ENCODE peak calls at places on chromosomes 2 and 18, in seven cellular contexts. S, A, D, K, L, J and I are unnamed samples.

GRCh38 chr2:237500681-237501424 is 13.8 kb downstream of the MLPH start:
- DNase-seq in S (no peak), A (no peak), D (peak), K (peak), L (no peak), J (peak), I (no peak)

GRCh38 chr2:16828828-16829160 is 163.2 kb upstream of the CYRIA start:
- DNase-seq in S (no peak), A (no peak), D (no peak), K (no peak), L (no peak), J (no peak), I (no peak)

GRCh38 chr2:229715895-229716507 is 1.6 kb upstream of the DNER start:
- DNase-seq in S (peak), A (peak), D (peak), K (peak), L (no peak), J (peak), I (no peak)

GRCh38 chr18:55768255-55768654 is 180.3 kb upstream of the TCF4 start:
- DNase-seq in S (no peak), A (no peak), D (peak), K (no peak), L (no peak), J (peak), I (no peak)

GRCh38 chr2:117360586-117360985 is 453.9 kb upstream of the DDX18 start:
- DNase-seq in S (no peak), A (no peak), D (no peak), K (no peak), L (no peak), J (no peak), I (no peak)

GRCh38 chr2:172046080-172046678 is 39.1 kb upstream of the DLX1 start:
- DNase-seq in S (no peak), A (no peak), D (no peak), K (peak), L (no peak), J (no peak), I (no peak)

GRCh38 chr2:213161759-213162514 is 10.5 kb upstream of the IKZF2 start:
- DNase-seq in S (no peak), A (no peak), D (peak), K (peak), L (no peak), J (peak), I (peak)

GRCh38 chr2:39335930-39336329 is 92.2 kb upstream of the CDKL4 start:
- DNase-seq in S (no peak), A (no peak), D (no peak), K (no peak), L (no peak), J (no peak), I (no peak)

GRCh38 chr2:70029814-70030409 is 57.4 kb upstream of the PCBP1 start:
- DNase-seq in S (no peak), A (peak), D (peak), K (peak), L (peak), J (peak), I (peak)

GRCh38 chr18:62128157-62128556 is 58.7 kb downstream of the PIGN start:
- DNase-seq in S (no peak), A (no peak), D (peak), K (peak), L (no peak), J (peak), I (no peak)

GRCh38 chr2:76307495-76307894 is 596.8 kb upstream of the GCFC2 start:
- DNase-seq in S (no peak), A (no peak), D (no peak), K (no peak), L (no peak), J (no peak), I (no peak)

GRCh38 chr2:1305357-1305756 is 107.9 kb upstream of the TPO start:
- DNase-seq in S (no peak), A (no peak), D (no peak), K (no peak), L (no peak), J (no peak), I (no peak)

GRCh38 chr2:77397763-77398162 is 124.4 kb downstream of the LRRTM4 start:
- DNase-seq in S (no peak), A (no peak), D (no peak), K (no peak), L (no peak), J (no peak), I (no peak)

GRCh38 chr2:47174731-47175361 is 19.7 kb upstream of the STPG4 start:
- DNase-seq in S (peak), A (peak), D (peak), K (peak), L (peak), J (peak), I (peak)

GRCh38 chr2:86072271-86072858 is 33.3 kb downstream of the POLR1A start:
- DNase-seq in S (no peak), A (peak), D (peak), K (no peak), L (peak), J (no peak), I (peak)

GRCh38 chr2:60152226-60152833 is 401.1 kb downstream of the BCL11A start:
- DNase-seq in S (peak), A (no peak), D (peak), K (peak), L (no peak), J (peak), I (no peak)

GRCh38 chr2:37671013-37671815 is at the start of gene CDC42EP3:
- DNase-seq in S (peak), A (peak), D (no peak), K (peak), L (peak), J (peak), I (peak)

GRCh38 chr2:209472386-209472832 is 48.6 kb downstream of the MAP2 start:
- DNase-seq in S (no peak), A (no peak), D (peak), K (peak), L (no peak), J (peak), I (peak)

GRCh38 chr18:32189723-32190591 is at the start of gene MEP1B:
- DNase-seq in S (no peak), A (no peak), D (no peak), K (no peak), L (no peak), J (no peak), I (no peak)

GRCh38 chr2:10400568-10400977 is 47.6 kb downstream of the ODC1 start:
- DNase-seq in S (peak), A (peak), D (no peak), K (no peak), L (peak), J (no peak), I (no peak)

GRCh38 chr2:111662771-111663470 is 221.1 kb downstream of the ANAPC1 start:
- DNase-seq in S (peak), A (no peak), D (peak), K (peak), L (no peak), J (peak), I (no peak)